ENCODE peak calls at places on chromosomes 4 and X, in eight cellular contexts. N, H, K, W, Y, X, F and Q are unnamed samples.

GRCh38 chr4:177384856-177385396 is 57.3 kb downstream of the AGA start:
- DNase-seq in N (no peak), H (no peak), K (no peak), W (no peak), Y (no peak), X (no peak), F (no peak), Q (no peak)

GRCh38 chr4:37936889-37937498 is 23.2 kb upstream of the PTTG2 start:
- DNase-seq in N (no peak), H (no peak), K (no peak), W (no peak), Y (no peak), X (no peak), F (no peak), Q (no peak)

GRCh38 chr4:120830204-120830603 is 92.3 kb downstream of the PRDM5 start:
- DNase-seq in N (peak), H (no peak), K (no peak), W (no peak), Y (peak), X (peak), F (no peak), Q (no peak)

GRCh38 chrX:21528076-21528475 is 130.1 kb downstream of the KLHL34 start:
- DNase-seq in N (no peak), H (no peak), K (no peak), W (no peak), Y (peak), X (no peak), F (no peak), Q (no peak)

GRCh38 chr4:189660737-189661330 is 279.8 kb upstream of the FRG1 start:
- DNase-seq in N (no peak), H (no peak), K (no peak), W (no peak), Y (no peak), X (no peak), F (no peak), Q (no peak)

GRCh38 chr4:2813446-2814405 is 20.8 kb downstream of the SH3BP2 start:
- DNase-seq in N (no peak), H (no peak), K (no peak), W (no peak), Y (no peak), X (no peak), F (no peak), Q (no peak)

GRCh38 chrX:11319689-11320302 is 26.6 kb downstream of the AMELX start:
- DNase-seq in N (no peak), H (no peak), K (no peak), W (no peak), Y (no peak), X (no peak), F (no peak), Q (no peak)

GRCh38 chr4:168097161-168097560 is 4.8 kb downstream of the ANXA10 start:
- DNase-seq in N (peak), H (no peak), K (no peak), W (no peak), Y (no peak), X (peak), F (no peak), Q (no peak)

GRCh38 chr4:53480909-53481308 is 103.5 kb downstream of the FIP1L1 start:
- DNase-seq in N (no peak), H (peak), K (no peak), W (no peak), Y (peak), X (no peak), F (no peak), Q (no peak)

GRCh38 chrX:41332988-41333743 is 796 bp upstream of the DDX3X start:
- DNase-seq in N (peak), H (peak), K (peak), W (peak), Y (peak), X (peak), F (peak), Q (peak)

GRCh38 chr4:4317496-4318232 is 27.6 kb downstream of the ZBTB49 start:
- DNase-seq in N (no peak), H (no peak), K (no peak), W (no peak), Y (no peak), X (no peak), F (no peak), Q (no peak)

GRCh38 chrX:4925911-4926310 is 1212.5 kb upstream of the PRKX start:
- DNase-seq in N (peak), H (peak), K (no peak), W (no peak), Y (no peak), X (no peak), F (no peak), Q (no peak)

GRCh38 chr4:151719045-151719743 is 41.6 kb downstream of the GATB start:
- DNase-seq in N (no peak), H (no peak), K (no peak), W (no peak), Y (no peak), X (no peak), F (no peak), Q (no peak)

GRCh38 chrX:72705111-72705510 is 9.0 kb downstream of the PHKA1 start:
- DNase-seq in N (no peak), H (no peak), K (no peak), W (no peak), Y (no peak), X (no peak), F (no peak), Q (no peak)

GRCh38 chrX:139842326-139843175 is 90.3 kb downstream of the ATP11C start:
- DNase-seq in N (no peak), H (no peak), K (no peak), W (no peak), Y (no peak), X (no peak), F (no peak), Q (no peak)

GRCh38 chrX:140764401-140764919 is 54.9 kb downstream of the LINC00632 start:
- DNase-seq in N (peak), H (peak), K (no peak), W (peak), Y (peak), X (no peak), F (peak), Q (no peak)

GRCh38 chr4:173516621-173517612 is 13.1 kb downstream of the HAND2 start:
- DNase-seq in N (no peak), H (no peak), K (no peak), W (no peak), Y (no peak), X (no peak), F (no peak), Q (no peak)

GRCh38 chr4:8050555-8051206 is 107.9 kb downstream of the ABLIM2 start:
- DNase-seq in N (peak), H (peak), K (peak), W (no peak), Y (no peak), X (no peak), F (peak), Q (peak)

GRCh38 chr4:168856312-168856711 is 153.7 kb downstream of the CBR4 start:
- DNase-seq in N (peak), H (peak), K (no peak), W (no peak), Y (peak), X (no peak), F (no peak), Q (no peak)

GRCh38 chr4:144646523-144647094 is 653 bp downstream of the HHIP start:
- DNase-seq in N (no peak), H (peak), K (no peak), W (no peak), Y (no peak), X (no peak), F (peak), Q (no peak)

GRCh38 chrX:148530464-148531077 is 30.2 kb downstream of the AFF2 start:
- DNase-seq in N (peak), H (peak), K (no peak), W (peak), Y (peak), X (no peak), F (no peak), Q (no peak)

GRCh38 chr4:2261110-2261852 is 628 bp downstream of the MXD4 start:
- DNase-seq in N (peak), H (peak), K (peak), W (peak), Y (peak), X (no peak), F (peak), Q (no peak)

GRCh38 chr4:14924080-14924916 is 78.0 kb upstream of the CPEB2 start:
- DNase-seq in N (no peak), H (no peak), K (no peak), W (no peak), Y (no peak), X (no peak), F (no peak), Q (no peak)

GRCh38 chrX:139297638-139298037 is 232.9 kb upstream of the F9 start:
- DNase-seq in N (no peak), H (no peak), K (no peak), W (no peak), Y (no peak), X (no peak), F (no peak), Q (no peak)

GRCh38 chr4:41418444-41418843 is 119.5 kb upstream of the LIMCH1 start:
- DNase-seq in N (peak), H (peak), K (peak), W (no peak), Y (peak), X (no peak), F (no peak), Q (peak)

GRCh38 chr4:6676722-6677558 is 16.7 kb upstream of the S100P start:
- DNase-seq in N (no peak), H (no peak), K (no peak), W (no peak), Y (no peak), X (no peak), F (no peak), Q (no peak)

GRCh38 chrX:24425806-24426205 is 39.3 kb upstream of the PDK3 start:
- DNase-seq in N (no peak), H (no peak), K (no peak), W (no peak), Y (no peak), X (no peak), F (no peak), Q (no peak)

GRCh38 chrX:16892504-16893362 is 22.6 kb upstream of the RBBP7 start:
- DNase-seq in N (peak), H (peak), K (peak), W (peak), Y (peak), X (peak), F (peak), Q (peak)

GRCh38 chrX:136475236-136475635 is 12.5 kb upstream of the BRS3 start:
- DNase-seq in N (no peak), H (no peak), K (no peak), W (no peak), Y (no peak), X (no peak), F (no peak), Q (no peak)

GRCh38 chrX:143648705-143649104 is 12.8 kb upstream of the SLITRK4 start:
- DNase-seq in N (no peak), H (no peak), K (no peak), W (no peak), Y (no peak), X (no peak), F (no peak), Q (no peak)

GRCh38 chrX:110082156-110082555 is 79.2 kb downstream of the TMEM164 start:
- DNase-seq in N (peak), H (peak), K (no peak), W (peak), Y (peak), X (no peak), F (no peak), Q (no peak)

GRCh38 chr4:2745981-2746806 is 9.9 kb downstream of the TNIP2 start:
- DNase-seq in N (peak), H (peak), K (peak), W (peak), Y (peak), X (no peak), F (no peak), Q (no peak)

GRCh38 chr4:5708829-5709680 is 696 bp upstream of the EVC2 start:
- DNase-seq in N (no peak), H (no peak), K (no peak), W (no peak), Y (peak), X (no peak), F (no peak), Q (no peak)

GRCh38 chr4:74418063-74418670 is 26.8 kb upstream of the AREG start:
- DNase-seq in N (peak), H (peak), K (no peak), W (peak), Y (peak), X (peak), F (no peak), Q (no peak)

GRCh38 chrX:94908171-94908570 is 1234.2 kb downstream of the FAM133A start:
- DNase-seq in N (no peak), H (no peak), K (no peak), W (no peak), Y (no peak), X (no peak), F (no peak), Q (no peak)

GRCh38 chr4:121155893-121156292 is 8.2 kb downstream of the TNIP3 start:
- DNase-seq in N (peak), H (peak), K (no peak), W (peak), Y (peak), X (peak), F (no peak), Q (no peak)

GRCh38 chr4:16079046-16079445 is 4.8 kb downstream of the PROM1 start:
- DNase-seq in N (peak), H (peak), K (no peak), W (no peak), Y (no peak), X (no peak), F (no peak), Q (no peak)

GRCh38 chr4:10762541-10762940 is 78.0 kb upstream of the CLNK start:
- DNase-seq in N (peak), H (peak), K (no peak), W (no peak), Y (peak), X (peak), F (no peak), Q (no peak)

GRCh38 chr4:56746639-56747038 is 65.5 kb upstream of the HOPX start:
- DNase-seq in N (no peak), H (no peak), K (no peak), W (no peak), Y (no peak), X (no peak), F (no peak), Q (no peak)